ENCODE peak calls at places on chromosomes 11 and 22, in seven cellular contexts. One of them, this sample, is unnamed.

GRCh38 chr11:26030419-26030818 is 301.5 kb upstream of the ANO3 start:
- DNase-seq in BJ: no peak
- DNase-seq in fibroblast of villous mesenchyme: no peak
- DNase-seq in mesendoderm: no peak
- DNase-seq in cardiac muscle cell: no peak
- DNase-seq in CD4-positive, CD25-positive, alpha-beta regulatory T cell: no peak
- DNase-seq in spleen: no peak
- DNase-seq in this sample: no peak

GRCh38 chr22:33922268-33922667 is 2.0 kb upstream of the LARGE1 start:
- DNase-seq in cardiac muscle cell: peak
- DNase-seq in fibroblast of villous mesenchyme: no peak
- DNase-seq in mesendoderm: peak
- DNase-seq in BJ: no peak
- DNase-seq in CD4-positive, CD25-positive, alpha-beta regulatory T cell: no peak
- DNase-seq in spleen: peak
- DNase-seq in this sample: no peak

GRCh38 chr11:19602406-19602805 is 110.2 kb upstream of the NAV2 start:
- DNase-seq in fibroblast of villous mesenchyme: no peak
- DNase-seq in spleen: no peak
- DNase-seq in mesendoderm: no peak
- DNase-seq in cardiac muscle cell: no peak
- DNase-seq in BJ: no peak
- DNase-seq in CD4-positive, CD25-positive, alpha-beta regulatory T cell: no peak
- DNase-seq in this sample: no peak

GRCh38 chr11:17686185-17686980 is 33.0 kb upstream of the MYOD1 start:
- DNase-seq in fibroblast of villous mesenchyme: no peak
- DNase-seq in mesendoderm: peak
- DNase-seq in spleen: no peak
- DNase-seq in BJ: no peak
- DNase-seq in CD4-positive, CD25-positive, alpha-beta regulatory T cell: no peak
- DNase-seq in cardiac muscle cell: no peak
- DNase-seq in this sample: no peak

GRCh38 chr22:38244106-38244505 is 28.7 kb downstream of the TMEM184B start:
- DNase-seq in spleen: no peak
- DNase-seq in cardiac muscle cell: no peak
- DNase-seq in fibroblast of villous mesenchyme: peak
- DNase-seq in mesendoderm: no peak
- DNase-seq in BJ: no peak
- DNase-seq in CD4-positive, CD25-positive, alpha-beta regulatory T cell: no peak
- DNase-seq in this sample: no peak

GRCh38 chr11:58921778-58922390 is 17.4 kb upstream of the GLYATL1 start:
- DNase-seq in spleen: no peak
- DNase-seq in BJ: no peak
- DNase-seq in cardiac muscle cell: no peak
- DNase-seq in CD4-positive, CD25-positive, alpha-beta regulatory T cell: no peak
- DNase-seq in fibroblast of villous mesenchyme: no peak
- DNase-seq in mesendoderm: no peak
- DNase-seq in this sample: no peak

GRCh38 chr11:71268706-71269321 is 16.4 kb upstream of the SHANK2 start:
- DNase-seq in mesendoderm: no peak
- DNase-seq in fibroblast of villous mesenchyme: no peak
- DNase-seq in cardiac muscle cell: no peak
- DNase-seq in CD4-positive, CD25-positive, alpha-beta regulatory T cell: no peak
- DNase-seq in spleen: no peak
- DNase-seq in BJ: no peak
- DNase-seq in this sample: no peak

GRCh38 chr11:19013181-19013857 is 47.2 kb downstream of the MRGPRX2 start:
- DNase-seq in fibroblast of villous mesenchyme: no peak
- DNase-seq in cardiac muscle cell: no peak
- DNase-seq in spleen: no peak
- DNase-seq in CD4-positive, CD25-positive, alpha-beta regulatory T cell: no peak
- DNase-seq in BJ: no peak
- DNase-seq in mesendoderm: peak
- DNase-seq in this sample: no peak

GRCh38 chr11:66934971-66935779 is 23.0 kb downstream of the PC start:
- DNase-seq in spleen: no peak
- DNase-seq in cardiac muscle cell: peak
- DNase-seq in CD4-positive, CD25-positive, alpha-beta regulatory T cell: no peak
- DNase-seq in mesendoderm: no peak
- DNase-seq in BJ: no peak
- DNase-seq in fibroblast of villous mesenchyme: peak
- DNase-seq in this sample: peak

GRCh38 chr22:32855023-32855756 is 53.7 kb downstream of the TIMP3 start:
- DNase-seq in BJ: no peak
- DNase-seq in fibroblast of villous mesenchyme: peak
- DNase-seq in mesendoderm: no peak
- DNase-seq in cardiac muscle cell: no peak
- DNase-seq in spleen: no peak
- DNase-seq in CD4-positive, CD25-positive, alpha-beta regulatory T cell: no peak
- DNase-seq in this sample: no peak

GRCh38 chr11:24293964-24294363 is 202.9 kb upstream of the LUZP2 start:
- DNase-seq in spleen: no peak
- DNase-seq in fibroblast of villous mesenchyme: no peak
- DNase-seq in cardiac muscle cell: no peak
- DNase-seq in CD4-positive, CD25-positive, alpha-beta regulatory T cell: no peak
- DNase-seq in mesendoderm: no peak
- DNase-seq in BJ: no peak
- DNase-seq in this sample: no peak

GRCh38 chr11:8722156-8722555 is 39.6 kb downstream of the RPL27A start:
- DNase-seq in cardiac muscle cell: peak
- DNase-seq in CD4-positive, CD25-positive, alpha-beta regulatory T cell: no peak
- DNase-seq in fibroblast of villous mesenchyme: peak
- DNase-seq in spleen: no peak
- DNase-seq in mesendoderm: peak
- DNase-seq in BJ: no peak
- DNase-seq in this sample: no peak

GRCh38 chr11:112826026-112826425 is 135.2 kb upstream of the NCAM1 start:
- DNase-seq in BJ: no peak
- DNase-seq in spleen: no peak
- DNase-seq in cardiac muscle cell: no peak
- DNase-seq in mesendoderm: peak
- DNase-seq in fibroblast of villous mesenchyme: no peak
- DNase-seq in CD4-positive, CD25-positive, alpha-beta regulatory T cell: no peak
- DNase-seq in this sample: no peak

GRCh38 chr11:10628506-10629236 is 60.2 kb upstream of the LYVE1 start:
- DNase-seq in mesendoderm: no peak
- DNase-seq in cardiac muscle cell: no peak
- DNase-seq in fibroblast of villous mesenchyme: no peak
- DNase-seq in CD4-positive, CD25-positive, alpha-beta regulatory T cell: no peak
- DNase-seq in BJ: no peak
- DNase-seq in spleen: peak
- DNase-seq in this sample: no peak

GRCh38 chr22:36702832-36703210 is 731 bp downstream of the CACNG2 start:
- DNase-seq in spleen: no peak
- DNase-seq in cardiac muscle cell: no peak
- DNase-seq in fibroblast of villous mesenchyme: no peak
- DNase-seq in mesendoderm: peak
- DNase-seq in CD4-positive, CD25-positive, alpha-beta regulatory T cell: no peak
- DNase-seq in BJ: no peak
- DNase-seq in this sample: no peak
- H3K4me3 ChIP-seq in spleen: peak
- H3K4me3 ChIP-seq in cardiac muscle cell: peak
- H3K4me3 ChIP-seq in fibroblast of villous mesenchyme: no peak
- H3K4me3 ChIP-seq in mesendoderm: no peak
- H3K4me3 ChIP-seq in CD4-positive, CD25-positive, alpha-beta regulatory T cell: no peak
- H3K4me3 ChIP-seq in BJ: no peak
- H3K4me3 ChIP-seq in this sample: peak

DNA sequence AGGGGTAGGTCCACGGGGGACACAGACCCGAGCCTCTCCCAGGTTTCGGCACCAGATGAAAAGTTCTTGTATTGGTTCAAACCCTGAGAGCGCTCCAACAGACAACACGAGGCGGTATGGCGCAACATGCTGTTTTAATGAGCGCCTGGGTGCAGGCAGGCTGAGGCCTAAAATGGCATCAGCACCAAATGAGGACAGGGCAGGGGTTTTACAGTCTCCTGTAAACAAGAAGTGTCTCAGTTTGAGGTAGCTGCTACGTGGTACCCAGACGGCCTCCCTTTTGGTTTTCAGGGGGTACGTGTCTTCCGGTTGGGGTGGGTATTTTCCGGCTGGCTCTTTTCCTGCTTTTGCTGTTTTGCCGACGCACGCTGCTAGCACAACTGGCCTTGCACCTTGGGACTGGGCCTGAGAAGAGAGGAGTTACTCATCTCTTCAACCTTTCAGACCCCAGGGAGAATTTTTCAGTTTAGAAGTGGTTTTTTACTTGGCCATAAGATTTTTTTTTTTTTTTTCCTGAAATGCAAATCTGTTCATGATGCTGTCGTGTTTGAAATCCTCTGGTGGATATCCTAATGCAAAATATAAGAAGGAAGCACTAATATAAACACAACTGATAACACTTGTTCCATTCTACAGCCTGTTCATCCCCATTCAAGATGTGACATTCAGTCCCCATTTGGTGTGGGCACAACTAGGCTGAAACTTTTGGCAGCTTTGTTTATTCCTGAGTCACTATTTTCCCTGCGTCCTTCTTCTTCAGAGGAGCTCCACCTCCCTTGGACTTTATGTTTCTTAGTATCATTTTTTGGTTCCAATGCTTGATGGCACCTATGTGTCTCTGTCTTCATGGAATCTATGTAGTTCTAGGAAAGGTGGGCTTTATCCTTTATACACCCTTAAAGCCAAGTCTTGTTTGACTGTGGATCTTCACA is 6.5 kb downstream of the PPFIBP2 start:
- DNase-seq in spleen: no peak
- DNase-seq in BJ: no peak
- DNase-seq in fibroblast of villous mesenchyme: peak
- DNase-seq in mesendoderm: no peak
- DNase-seq in CD4-positive, CD25-positive, alpha-beta regulatory T cell: no peak
- DNase-seq in cardiac muscle cell: no peak
- DNase-seq in this sample: no peak
- H3K4me3 ChIP-seq in spleen: no peak
- H3K4me3 ChIP-seq in BJ: no peak
- H3K4me3 ChIP-seq in fibroblast of villous mesenchyme: no peak
- H3K4me3 ChIP-seq in mesendoderm: no peak
- H3K4me3 ChIP-seq in CD4-positive, CD25-positive, alpha-beta regulatory T cell: peak
- H3K4me3 ChIP-seq in cardiac muscle cell: no peak
- H3K4me3 ChIP-seq in this sample: no peak

DNA sequence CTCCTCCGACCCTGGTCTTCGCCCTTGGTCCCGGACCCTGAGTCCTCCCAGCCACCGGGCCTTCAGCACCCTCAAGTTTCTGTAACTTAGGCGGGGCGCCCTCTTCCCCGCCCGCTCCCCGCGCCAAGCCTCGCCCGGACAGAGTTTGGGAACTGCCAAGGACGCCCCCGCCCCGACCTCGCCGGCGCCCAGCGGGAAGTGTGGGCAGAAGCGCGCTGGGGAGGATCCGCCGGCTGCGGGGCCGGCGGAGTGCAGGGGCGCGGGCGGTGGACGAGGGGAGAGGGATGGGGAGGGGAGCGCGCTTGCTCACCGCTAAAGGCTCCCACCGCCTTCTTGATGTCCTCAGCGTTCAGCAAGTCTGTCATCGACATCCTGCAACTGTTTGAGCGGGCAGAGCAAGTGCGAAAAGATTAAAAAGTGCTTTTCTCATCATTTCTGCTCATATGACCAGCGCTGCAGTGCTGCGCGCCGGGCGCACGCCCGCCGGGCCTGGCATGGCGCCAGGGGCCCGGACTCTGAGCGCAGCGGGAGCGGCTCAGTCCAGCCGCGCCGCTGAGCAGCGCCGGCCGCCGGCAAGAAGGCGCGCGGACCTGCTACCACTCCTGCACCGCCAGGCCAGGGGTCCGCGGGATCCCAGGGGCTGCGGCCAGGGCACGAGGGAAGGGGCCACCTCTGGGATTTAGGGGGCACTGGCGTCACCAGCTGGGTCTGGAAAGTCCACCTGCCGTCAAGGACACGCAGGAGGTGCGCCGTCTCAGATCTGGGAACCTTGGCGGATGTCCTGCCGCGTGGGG is at the start of gene PVALB:
- DNase-seq in cardiac muscle cell: peak
- DNase-seq in fibroblast of villous mesenchyme: peak
- DNase-seq in CD4-positive, CD25-positive, alpha-beta regulatory T cell: no peak
- DNase-seq in BJ: no peak
- DNase-seq in mesendoderm: peak
- DNase-seq in spleen: no peak
- DNase-seq in this sample: no peak
- H3K4me3 ChIP-seq in cardiac muscle cell: peak
- H3K4me3 ChIP-seq in fibroblast of villous mesenchyme: no peak
- H3K4me3 ChIP-seq in CD4-positive, CD25-positive, alpha-beta regulatory T cell: no peak
- H3K4me3 ChIP-seq in BJ: no peak
- H3K4me3 ChIP-seq in mesendoderm: peak
- H3K4me3 ChIP-seq in spleen: peak
- H3K4me3 ChIP-seq in this sample: peak

GRCh38 chr11:62610403-62610802 is 2.2 kb downstream of the EML3 start:
- DNase-seq in BJ: no peak
- DNase-seq in CD4-positive, CD25-positive, alpha-beta regulatory T cell: no peak
- DNase-seq in spleen: no peak
- DNase-seq in cardiac muscle cell: no peak
- DNase-seq in fibroblast of villous mesenchyme: no peak
- DNase-seq in mesendoderm: no peak
- DNase-seq in this sample: no peak
- H3K4me3 ChIP-seq in BJ: no peak
- H3K4me3 ChIP-seq in CD4-positive, CD25-positive, alpha-beta regulatory T cell: no peak
- H3K4me3 ChIP-seq in spleen: peak
- H3K4me3 ChIP-seq in cardiac muscle cell: no peak
- H3K4me3 ChIP-seq in fibroblast of villous mesenchyme: no peak
- H3K4me3 ChIP-seq in mesendoderm: no peak
- H3K4me3 ChIP-seq in this sample: no peak